ENCODE peak calls at places on chromosomes 4 and X, in four cellular contexts. One of them, this sample, is unnamed.

GRCh38 chr4:146275370-146275769 is 61.0 kb downstream of the REELD1 start:
- DNase-seq in choroid plexus epithelial cell: no peak
- DNase-seq in immature natural killer cell: no peak
- DNase-seq in activated CD4-positive, alpha-beta T cell treated with anti-CD3 and anti-CD28 coated beads for 4 hours: no peak
- DNase-seq in this sample: no peak

GRCh38 chr4:8419222-8420041 is 21.1 kb downstream of the ACOX3 start:
- DNase-seq in choroid plexus epithelial cell: peak; percentile 51
- DNase-seq in immature natural killer cell: no peak
- DNase-seq in activated CD4-positive, alpha-beta T cell treated with anti-CD3 and anti-CD28 coated beads for 4 hours: peak; percentile 18
- DNase-seq in this sample: no peak

GRCh38 chrX:81201692-81202412 is at the start of the genes HMGN5 and SH3BGRL:
- DNase-seq in choroid plexus epithelial cell: peak; percentile 93
- DNase-seq in immature natural killer cell: peak; percentile 64
- DNase-seq in activated CD4-positive, alpha-beta T cell treated with anti-CD3 and anti-CD28 coated beads for 4 hours: peak; percentile 63
- DNase-seq in this sample: peak; percentile 83

GRCh38 chrX:118315529-118315928 is 30.4 kb upstream of the WDR44 start:
- DNase-seq in choroid plexus epithelial cell: no peak
- DNase-seq in immature natural killer cell: no peak
- DNase-seq in activated CD4-positive, alpha-beta T cell treated with anti-CD3 and anti-CD28 coated beads for 4 hours: no peak
- DNase-seq in this sample: no peak

GRCh38 chr4:8241895-8242696 is 27.5 kb upstream of the HTRA3 start:
- DNase-seq in choroid plexus epithelial cell: peak; percentile 98
- DNase-seq in immature natural killer cell: peak; percentile 63
- DNase-seq in activated CD4-positive, alpha-beta T cell treated with anti-CD3 and anti-CD28 coated beads for 4 hours: peak; percentile 83
- DNase-seq in this sample: peak; percentile 83

GRCh38 chrX:46561931-46562721 is 11.4 kb upstream of the CHST7 start:
- DNase-seq in choroid plexus epithelial cell: no peak
- DNase-seq in immature natural killer cell: no peak
- DNase-seq in activated CD4-positive, alpha-beta T cell treated with anti-CD3 and anti-CD28 coated beads for 4 hours: no peak
- DNase-seq in this sample: peak; percentile 24

GRCh38 chr4:36523182-36523581 is 241.8 kb downstream of the DTHD1 start:
- DNase-seq in choroid plexus epithelial cell: no peak
- DNase-seq in immature natural killer cell: no peak
- DNase-seq in activated CD4-positive, alpha-beta T cell treated with anti-CD3 and anti-CD28 coated beads for 4 hours: no peak
- DNase-seq in this sample: no peak

GRCh38 chr4:158670975-158671664 is 567 bp downstream of the C4orf46 start:
- DNase-seq in choroid plexus epithelial cell: peak; percentile 84
- DNase-seq in immature natural killer cell: peak; percentile 64
- DNase-seq in activated CD4-positive, alpha-beta T cell treated with anti-CD3 and anti-CD28 coated beads for 4 hours: peak; percentile 33
- DNase-seq in this sample: peak; percentile 68

GRCh38 chrX:39859991-39860861 is 237.5 kb downstream of the BCOR start:
- DNase-seq in choroid plexus epithelial cell: peak; percentile 73
- DNase-seq in immature natural killer cell: peak; percentile 77
- DNase-seq in activated CD4-positive, alpha-beta T cell treated with anti-CD3 and anti-CD28 coated beads for 4 hours: peak; percentile 87
- DNase-seq in this sample: peak; percentile 41

GRCh38 chrX:1384738-1385250 is 7.1 kb downstream of the SLC25A6 start:
- DNase-seq in choroid plexus epithelial cell: no peak
- DNase-seq in immature natural killer cell: no peak
- DNase-seq in activated CD4-positive, alpha-beta T cell treated with anti-CD3 and anti-CD28 coated beads for 4 hours: no peak
- DNase-seq in this sample: no peak

GRCh38 chr4:109682875-109683274 is 20.4 kb downstream of the CASP6 start:
- DNase-seq in choroid plexus epithelial cell: no peak
- DNase-seq in immature natural killer cell: no peak
- DNase-seq in activated CD4-positive, alpha-beta T cell treated with anti-CD3 and anti-CD28 coated beads for 4 hours: no peak
- DNase-seq in this sample: no peak

GRCh38 chr4:67122029-67122428 is 423.3 kb downstream of the CENPC start:
- DNase-seq in choroid plexus epithelial cell: peak; percentile 3
- DNase-seq in immature natural killer cell: no peak
- DNase-seq in activated CD4-positive, alpha-beta T cell treated with anti-CD3 and anti-CD28 coated beads for 4 hours: no peak
- DNase-seq in this sample: no peak

GRCh38 chr4:47031011-47031678 is at the start of gene GABRB1:
- DNase-seq in choroid plexus epithelial cell: peak; percentile 72
- DNase-seq in immature natural killer cell: peak; percentile 12
- DNase-seq in activated CD4-positive, alpha-beta T cell treated with anti-CD3 and anti-CD28 coated beads for 4 hours: peak; percentile 2
- DNase-seq in this sample: peak; percentile 66

GRCh38 chr4:20603671-20604313 is 96.5 kb upstream of the PACRGL start:
- DNase-seq in choroid plexus epithelial cell: peak; percentile 77
- DNase-seq in immature natural killer cell: no peak
- DNase-seq in activated CD4-positive, alpha-beta T cell treated with anti-CD3 and anti-CD28 coated beads for 4 hours: no peak
- DNase-seq in this sample: no peak

GRCh38 chrX:9880912-9881311 is 86.2 kb upstream of the CLDN34 start:
- DNase-seq in choroid plexus epithelial cell: no peak
- DNase-seq in immature natural killer cell: no peak
- DNase-seq in activated CD4-positive, alpha-beta T cell treated with anti-CD3 and anti-CD28 coated beads for 4 hours: no peak
- DNase-seq in this sample: no peak

GRCh38 chr4:153451931-153452660 is 14.1 kb upstream of the TMEM131L start:
- DNase-seq in choroid plexus epithelial cell: peak; percentile 79
- DNase-seq in immature natural killer cell: no peak
- DNase-seq in activated CD4-positive, alpha-beta T cell treated with anti-CD3 and anti-CD28 coated beads for 4 hours: no peak
- DNase-seq in this sample: no peak

GRCh38 chr4:139900964-139901376 is 235.4 kb downstream of the MGST2 start:
- DNase-seq in choroid plexus epithelial cell: no peak
- DNase-seq in immature natural killer cell: no peak
- DNase-seq in activated CD4-positive, alpha-beta T cell treated with anti-CD3 and anti-CD28 coated beads for 4 hours: no peak
- DNase-seq in this sample: no peak

GRCh38 chrX:39764441-39764914 is 333.3 kb downstream of the BCOR start:
- DNase-seq in choroid plexus epithelial cell: peak; percentile 68
- DNase-seq in immature natural killer cell: no peak
- DNase-seq in activated CD4-positive, alpha-beta T cell treated with anti-CD3 and anti-CD28 coated beads for 4 hours: no peak
- DNase-seq in this sample: no peak

GRCh38 chr4:167136270-167136669 is 98.0 kb downstream of the SPOCK3 start:
- DNase-seq in choroid plexus epithelial cell: no peak
- DNase-seq in immature natural killer cell: no peak
- DNase-seq in activated CD4-positive, alpha-beta T cell treated with anti-CD3 and anti-CD28 coated beads for 4 hours: no peak
- DNase-seq in this sample: no peak

GRCh38 chrX:129833153-129834004 is 10.3 kb downstream of the ZDHHC9 start:
- DNase-seq in choroid plexus epithelial cell: peak; percentile 81
- DNase-seq in immature natural killer cell: no peak
- DNase-seq in activated CD4-positive, alpha-beta T cell treated with anti-CD3 and anti-CD28 coated beads for 4 hours: no peak
- DNase-seq in this sample: no peak

GRCh38 chr4:159926871-159927270 is 824.0 kb downstream of the RAPGEF2 start:
- DNase-seq in choroid plexus epithelial cell: no peak
- DNase-seq in immature natural killer cell: no peak
- DNase-seq in activated CD4-positive, alpha-beta T cell treated with anti-CD3 and anti-CD28 coated beads for 4 hours: no peak
- DNase-seq in this sample: no peak

GRCh38 chrX:56802428-56802827 is 73.4 kb downstream of the NBDY start:
- DNase-seq in choroid plexus epithelial cell: no peak
- DNase-seq in immature natural killer cell: no peak
- DNase-seq in activated CD4-positive, alpha-beta T cell treated with anti-CD3 and anti-CD28 coated beads for 4 hours: no peak
- DNase-seq in this sample: peak; percentile 6

GRCh38 chr4:45566896-45567603 is 556.8 kb downstream of the GABRG1 start:
- DNase-seq in choroid plexus epithelial cell: no peak
- DNase-seq in immature natural killer cell: no peak
- DNase-seq in activated CD4-positive, alpha-beta T cell treated with anti-CD3 and anti-CD28 coated beads for 4 hours: no peak
- DNase-seq in this sample: no peak

GRCh38 chrX:150058728-150059127 is 120.4 kb upstream of the EOLA2 start:
- DNase-seq in choroid plexus epithelial cell: no peak
- DNase-seq in immature natural killer cell: no peak
- DNase-seq in activated CD4-positive, alpha-beta T cell treated with anti-CD3 and anti-CD28 coated beads for 4 hours: no peak
- DNase-seq in this sample: no peak

GRCh38 chr4:168852933-168853713 is 156.9 kb downstream of the CBR4 start:
- DNase-seq in choroid plexus epithelial cell: no peak
- DNase-seq in immature natural killer cell: no peak
- DNase-seq in activated CD4-positive, alpha-beta T cell treated with anti-CD3 and anti-CD28 coated beads for 4 hours: no peak
- DNase-seq in this sample: no peak

GRCh38 chrX:107736781-107737531 is 38.6 kb downstream of the TSC22D3 start:
- DNase-seq in choroid plexus epithelial cell: peak; percentile 64
- DNase-seq in immature natural killer cell: no peak
- DNase-seq in activated CD4-positive, alpha-beta T cell treated with anti-CD3 and anti-CD28 coated beads for 4 hours: no peak
- DNase-seq in this sample: no peak